ENCODE peak calls at places on chromosomes 1 and 21, in four cellular contexts. Q, A, F and O are unnamed samples.

GRCh38 chr1:21586926-21587601 is 77.8 kb downstream of the ALPL start:
- DNase-seq in A (peak), Q (no peak), F (peak), O (no peak)

GRCh38 chr1:150322310-150322709 is 977 bp downstream of the PRPF3 start:
- DNase-seq in A (no peak), Q (no peak), F (no peak), O (no peak)

GRCh38 chr1:183942933-183943693 is 94.4 kb downstream of the COLGALT2 start:
- DNase-seq in F (no peak), Q (peak), A (no peak), O (no peak)

GRCh38 chr1:115771847-115772457 is 3.4 kb upstream of the CASQ2 start:
- DNase-seq in F (peak), A (peak), Q (peak), O (peak)

GRCh38 chr1:212525479-212526110 is 83.0 kb upstream of the ATF3 start:
- DNase-seq in A (no peak), Q (no peak), F (no peak), O (no peak)

GRCh38 chr1:204213668-204214662 is at the start of gene GOLT1A:
- DNase-seq in F (peak), A (peak), Q (peak), O (peak)

GRCh38 chr1:240244968-240245628 is 153.4 kb downstream of the FMN2 start:
- DNase-seq in Q (no peak), A (no peak), F (no peak), O (no peak)

GRCh38 chr1:207423560-207424292 is 30.4 kb upstream of the CR2 start:
- DNase-seq in F (no peak), Q (no peak), A (no peak), O (no peak)

GRCh38 chr1:228944241-228944741 is 209.0 kb downstream of the RHOU start:
- DNase-seq in F (no peak), Q (no peak), A (no peak), O (no peak)

GRCh38 chr1:48870596-48870995 is 93.9 kb upstream of the BEND5 start:
- DNase-seq in A (no peak), Q (no peak), F (no peak), O (no peak)

GRCh38 chr1:109959632-109959973 is 25.0 kb upstream of the AHCYL1 start:
- DNase-seq in F (no peak), A (no peak), Q (no peak), O (no peak)

GRCh38 chr1:156809281-156809680 is 7.4 kb downstream of the SH2D2A start:
- DNase-seq in F (no peak), Q (no peak), A (peak), O (no peak)

GRCh38 chr1:111227434-111227833 is at the start of gene CHI3L2:
- DNase-seq in F (no peak), A (no peak), Q (no peak), O (no peak)

GRCh38 chr1:3530931-3531818 is 76.7 kb downstream of the ARHGEF16 start:
- DNase-seq in F (peak), A (peak), Q (no peak), O (peak)

GRCh38 chr21:20661745-20662470 is 336.3 kb upstream of the NCAM2 start:
- DNase-seq in A (no peak), Q (no peak), F (no peak), O (peak)

GRCh38 chr1:201675143-201675542 is 136.2 kb downstream of the NAV1 start:
- DNase-seq in F (no peak), Q (no peak), A (no peak), O (no peak)

GRCh38 chr1:43622901-43623780 is 26.8 kb upstream of the KDM4A start:
- DNase-seq in F (no peak), A (no peak), Q (no peak), O (no peak)

GRCh38 chr1:228732426-228732825 is 2.9 kb upstream of the RHOU start:
- DNase-seq in A (no peak), F (no peak), Q (no peak), O (no peak)

GRCh38 chr1:5980314-5981008 is 11.8 kb downstream of the NPHP4 start:
- DNase-seq in Q (no peak), A (peak), F (peak), O (peak)
- TF ChIP-seq NRF1 in Q (no peak), A (no peak), F (no peak), O (no peak)

DNA sequence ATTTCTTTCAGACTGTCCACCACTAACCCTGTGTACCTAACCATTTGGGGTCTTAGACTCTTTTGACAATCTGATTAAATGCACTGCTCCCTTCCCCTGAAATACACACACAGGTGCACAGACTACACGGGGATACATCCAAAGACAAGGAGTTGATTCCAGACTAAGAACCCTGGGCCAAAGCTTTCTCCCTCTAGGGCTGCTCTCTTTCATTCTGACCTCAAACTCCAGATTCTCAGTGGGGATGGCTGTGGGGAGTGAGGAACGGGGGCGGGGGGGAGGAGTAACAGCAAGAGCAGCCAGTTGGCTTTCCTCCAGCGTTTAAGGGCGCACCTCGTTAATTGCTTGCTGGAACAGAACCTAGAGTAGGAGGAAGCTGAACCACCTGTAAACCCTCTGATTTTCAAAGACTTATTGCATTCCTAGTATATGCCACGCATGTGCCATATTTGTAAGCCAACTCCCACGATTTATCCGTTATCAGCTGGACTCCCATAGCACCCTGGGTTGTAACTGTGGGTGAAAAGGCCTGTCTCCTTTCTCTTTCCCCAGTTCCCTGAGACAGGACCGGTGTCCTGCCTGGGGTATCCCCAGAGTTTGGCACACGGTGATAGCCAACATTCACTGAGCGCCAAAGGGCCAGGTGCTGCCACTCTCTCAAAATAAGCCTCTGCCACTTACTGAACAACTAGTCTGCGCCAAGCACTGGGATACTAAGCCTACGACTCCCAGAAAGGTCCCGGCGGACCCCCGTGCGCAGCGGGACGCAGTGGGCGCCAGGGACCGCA is 904 bp downstream of the MTHFR start:
- DNase-seq in A (peak), Q (no peak), F (peak), O (no peak)
- TF ChIP-seq NRF1 in A (no peak), Q (no peak), F (no peak), O (no peak)

GRCh38 chr1:210057593-210057992 is 119.6 kb downstream of the SYT14 start:
- DNase-seq in F (no peak), A (no peak), Q (no peak), O (no peak)

GRCh38 chr1:210049616-210050015 is 111.6 kb downstream of the SYT14 start:
- DNase-seq in Q (no peak), F (no peak), A (no peak), O (no peak)

DNA sequence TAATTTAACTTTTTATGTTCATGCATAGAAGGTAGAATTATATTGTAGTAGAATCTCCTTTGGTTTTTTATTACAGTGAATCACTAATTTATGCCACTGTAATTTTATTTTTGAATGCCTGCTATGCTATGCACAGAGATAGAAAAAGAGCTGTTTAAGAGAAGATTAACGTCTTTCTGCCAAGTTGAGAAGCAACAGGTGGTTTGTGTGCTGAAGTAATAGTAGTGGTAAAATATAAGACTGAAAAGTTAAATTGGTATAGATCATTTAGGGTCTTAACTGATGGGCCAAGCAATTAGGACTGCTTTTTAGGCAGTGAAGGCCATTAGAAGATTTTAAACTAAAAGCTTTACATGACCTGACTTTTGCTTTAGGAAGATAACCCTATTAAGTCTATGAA is 115.1 kb downstream of the SYT14 start:
- DNase-seq in A (no peak), F (no peak), Q (no peak), O (no peak)
- TF ChIP-seq NRF1 in A (no peak), F (no peak), Q (no peak), O (no peak)

GRCh38 chr1:15850450-15851079 is 3.1 kb downstream of the SPEN start:
- DNase-seq in F (no peak), Q (no peak), A (no peak), O (no peak)
- TF ChIP-seq NRF1 in F (no peak), Q (no peak), A (no peak), O (no peak)

GRCh38 chr1:177045156-177045555 is 119.4 kb downstream of the ASTN1 start:
- DNase-seq in F (no peak), Q (no peak), A (no peak), O (no peak)
- TF ChIP-seq NRF1 in F (no peak), Q (no peak), A (no peak), O (no peak)

DNA sequence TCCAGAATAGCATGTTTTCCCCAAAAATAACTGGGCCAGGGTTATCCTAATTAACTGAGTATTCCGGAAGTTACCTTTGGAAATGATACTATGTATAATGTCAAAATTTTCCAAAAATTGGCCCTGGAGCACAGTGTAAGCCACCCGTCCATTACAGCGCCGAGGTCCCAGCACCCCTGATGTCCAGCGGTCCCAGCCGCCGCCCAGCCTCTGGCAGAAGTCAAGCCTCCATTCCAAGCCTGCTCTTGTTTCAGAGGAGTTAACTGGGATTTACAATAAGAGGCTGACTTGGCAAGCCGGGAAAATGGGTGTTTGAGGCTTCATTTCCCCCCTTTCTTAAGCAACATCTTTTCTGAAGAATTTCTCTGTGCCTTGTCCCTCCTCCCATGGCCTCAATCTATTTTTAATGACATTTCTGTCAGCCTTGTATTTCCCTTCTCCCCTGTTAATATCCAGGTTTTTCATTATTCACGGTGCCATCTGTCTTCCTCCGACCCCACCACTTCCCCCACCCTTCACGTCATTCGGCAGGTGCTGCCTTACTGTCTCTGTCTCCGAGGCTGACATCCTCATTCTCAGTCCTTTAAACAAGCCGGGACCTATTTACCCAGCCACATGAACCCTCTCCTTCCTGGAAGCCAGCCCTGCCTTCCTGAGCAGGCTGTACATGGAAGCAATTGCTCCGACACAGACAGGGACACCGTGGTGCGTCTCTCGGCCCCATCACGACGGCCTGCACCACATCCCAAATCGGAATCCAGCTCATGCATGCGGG is 490.8 kb downstream of the NPHP4 start:
- DNase-seq in A (no peak), F (no peak), Q (no peak), O (no peak)
- TF ChIP-seq NRF1 in A (no peak), F (no peak), Q (no peak), O (no peak)

GRCh38 chr1:178727014-178727895 is 2.2 kb downstream of the RALGPS2 start:
- DNase-seq in F (no peak), Q (no peak), A (no peak), O (no peak)
- TF ChIP-seq NRF1 in F (no peak), Q (no peak), A (no peak), O (no peak)